ENCODE peak calls at places on chromosomes 4 and X, in six cellular contexts. R is iPS-NIHi11; D is occipital lobe; W is kidney glomerular epithelial cell; I is activated effector memory CD4-positive, alpha-beta T cell treated with Interleukin-2 at 50 U/mL for 16 hours; Q is breast epithelium. A is an unnamed sample.

GRCh38 chr4:67465763-67466052 is 79.6 kb downstream of the CENPC start:
- DNase-seq in R (no peak), D (no peak), W (no peak), I (no peak), Q (no peak), A (no peak)

GRCh38 chrX:34629572-34629971 is 27.5 kb downstream of the TMEM47 start:
- DNase-seq in R (no peak), D (no peak), W (peak), I (no peak), Q (no peak), A (no peak)

GRCh38 chr4:42786350-42787070 is 106.0 kb upstream of the GRXCR1 start:
- DNase-seq in R (peak), D (no peak), W (no peak), I (no peak), Q (no peak), A (no peak)

GRCh38 chr4:8867624-8868320 is 3.9 kb downstream of the HMX1 start:
- DNase-seq in R (no peak), D (no peak), W (no peak), I (no peak), Q (no peak), A (no peak)

GRCh38 chr4:159926871-159927270 is 824.0 kb downstream of the RAPGEF2 start:
- DNase-seq in R (no peak), D (no peak), W (no peak), I (no peak), Q (no peak), A (no peak)

GRCh38 chr4:174144081-174144480 is 139.4 kb downstream of the FBXO8 start:
- DNase-seq in R (no peak), D (no peak), W (no peak), I (no peak), Q (no peak), A (no peak)

GRCh38 chr4:6277139-6277802 is 7.6 kb downstream of the WFS1 start:
- DNase-seq in R (no peak), D (no peak), W (no peak), I (no peak), Q (no peak), A (no peak)

GRCh38 chr4:156642161-156642560 is 329.4 kb downstream of the PDGFC start:
- DNase-seq in R (no peak), D (no peak), W (no peak), I (no peak), Q (no peak), A (no peak)

GRCh38 chrX:36266155-36266554 is 346.6 kb downstream of the CFAP47 start:
- DNase-seq in R (no peak), D (no peak), W (no peak), I (no peak), Q (no peak), A (no peak)

GRCh38 chr4:169774466-169775445 is 17.0 kb upstream of the HPF1 start:
- DNase-seq in R (peak), D (no peak), W (no peak), I (no peak), Q (no peak), A (no peak)

GRCh38 chrX:69319376-69319775 is 154.1 kb upstream of the PJA1 start:
- DNase-seq in R (no peak), D (no peak), W (no peak), I (no peak), Q (no peak), A (no peak)

GRCh38 chrX:96704661-96705060 is 20.0 kb downstream of the DIAPH2 start:
- DNase-seq in R (no peak), D (no peak), W (no peak), I (no peak), Q (no peak), A (no peak)

GRCh38 chr4:87103691-87104187 is 116.7 kb downstream of the KLHL8 start:
- DNase-seq in R (no peak), D (no peak), W (peak), I (no peak), Q (no peak), A (no peak)

GRCh38 chr4:183256343-183256742 is 63.7 kb downstream of the CLDN22 start:
- DNase-seq in R (no peak), D (no peak), W (no peak), I (no peak), Q (no peak), A (no peak)

GRCh38 chr4:172573899-172574298 is 594.7 kb upstream of the GALNT7 start:
- DNase-seq in R (no peak), D (no peak), W (no peak), I (no peak), Q (no peak), A (no peak)

GRCh38 chrX:16638533-16638932 is 11.4 kb upstream of the S100G start:
- DNase-seq in R (no peak), D (no peak), W (no peak), I (no peak), Q (no peak), A (no peak)

GRCh38 chr4:138348055-138348454 is 105.9 kb upstream of the SLC7A11 start:
- DNase-seq in R (no peak), D (no peak), W (no peak), I (no peak), Q (no peak), A (no peak)

GRCh38 chr4:137253949-137254348 is 278.3 kb downstream of the PCDH18 start:
- DNase-seq in R (no peak), D (no peak), W (no peak), I (no peak), Q (no peak), A (no peak)

GRCh38 chr4:121256346-121256745 is 92.2 kb upstream of the TNIP3 start:
- DNase-seq in R (no peak), D (peak), W (peak), I (peak), Q (no peak), A (no peak)

GRCh38 chrX:66760648-66761047 is 121.8 kb upstream of the EDA2R start:
- DNase-seq in R (no peak), D (no peak), W (no peak), I (no peak), Q (no peak), A (no peak)

GRCh38 chr4:122765702-122766352 is 33.3 kb downstream of the BBS12 start:
- DNase-seq in R (no peak), D (no peak), W (peak), I (no peak), Q (no peak), A (no peak)

GRCh38 chr4:89111833-89112563 is 665 bp downstream of the TIGD2 start:
- DNase-seq in R (no peak), D (no peak), W (peak), I (no peak), Q (no peak), A (no peak)

GRCh38 chrX:119790977-119791436 is 423 bp downstream of the RPL39 start:
- DNase-seq in R (no peak), D (no peak), W (no peak), I (peak), Q (peak), A (no peak)

GRCh38 chr4:186932196-186932595 is 208.5 kb upstream of the FAT1 start:
- DNase-seq in R (no peak), D (no peak), W (no peak), I (no peak), Q (no peak), A (no peak)

GRCh38 chrX:135185795-135186443 is 14.7 kb upstream of the CT55 start:
- DNase-seq in R (peak), D (no peak), W (peak), I (peak), Q (no peak), A (peak)

GRCh38 chrX:12080265-12080664 is 58.0 kb upstream of the FRMPD4 start:
- DNase-seq in R (peak), D (no peak), W (no peak), I (no peak), Q (no peak), A (no peak)

GRCh38 chr4:168449740-168450442 is 30.4 kb downstream of the DDX60L start:
- DNase-seq in R (no peak), D (no peak), W (peak), I (no peak), Q (no peak), A (no peak)

A was measured in GDM1.